ENCODE peak calls at places on chromosomes 2 and 18, in four cellular contexts. One of them, this sample, is unnamed.

GRCh38 chr2:80073134-80073561 is 231.4 kb downstream of the LRRTM1 start:
- DNase-seq in activated CD8-positive, alpha-beta T cell treated with anti-CD3 and anti-CD28 coated beads for 36 hours: peak; percentile 15
- DNase-seq in heart left ventricle: peak; percentile 8
- DNase-seq in H9: peak; percentile 52
- DNase-seq in this sample: no peak

GRCh38 chr2:168180483-168180882 is 66.9 kb downstream of the STK39 start:
- DNase-seq in heart left ventricle: no peak
- DNase-seq in H9: no peak
- DNase-seq in activated CD8-positive, alpha-beta T cell treated with anti-CD3 and anti-CD28 coated beads for 36 hours: no peak
- DNase-seq in this sample: no peak

GRCh38 chr2:156385242-156385641 is 50.9 kb upstream of the GPD2 start:
- DNase-seq in activated CD8-positive, alpha-beta T cell treated with anti-CD3 and anti-CD28 coated beads for 36 hours: peak; percentile 59
- DNase-seq in heart left ventricle: no peak
- DNase-seq in H9: no peak
- DNase-seq in this sample: no peak

GRCh38 chr18:111292-112014 is 46.9 kb upstream of the USP14 start:
- DNase-seq in activated CD8-positive, alpha-beta T cell treated with anti-CD3 and anti-CD28 coated beads for 36 hours: peak; percentile 70
- DNase-seq in H9: peak; percentile 72
- DNase-seq in heart left ventricle: peak; percentile 59
- DNase-seq in this sample: peak; percentile 22

GRCh38 chr2:102592601-102593000 is 26.8 kb upstream of the SLC9A2 start:
- DNase-seq in heart left ventricle: no peak
- DNase-seq in activated CD8-positive, alpha-beta T cell treated with anti-CD3 and anti-CD28 coated beads for 36 hours: peak; percentile 42
- DNase-seq in H9: no peak
- DNase-seq in this sample: no peak

GRCh38 chr2:135829420-135829983 is 7.5 kb downstream of the LCT start:
- DNase-seq in heart left ventricle: no peak
- DNase-seq in activated CD8-positive, alpha-beta T cell treated with anti-CD3 and anti-CD28 coated beads for 36 hours: no peak
- DNase-seq in H9: no peak
- DNase-seq in this sample: no peak

GRCh38 chr18:49728542-49728941 is 84.8 kb downstream of the ACAA2 start:
- DNase-seq in activated CD8-positive, alpha-beta T cell treated with anti-CD3 and anti-CD28 coated beads for 36 hours: peak; percentile 65
- DNase-seq in heart left ventricle: no peak
- DNase-seq in H9: peak; percentile 82
- DNase-seq in this sample: no peak

GRCh38 chr2:11009176-11009575 is 97.4 kb downstream of the KCNF1 start:
- DNase-seq in activated CD8-positive, alpha-beta T cell treated with anti-CD3 and anti-CD28 coated beads for 36 hours: no peak
- DNase-seq in H9: no peak
- DNase-seq in heart left ventricle: no peak
- DNase-seq in this sample: no peak

GRCh38 chr18:44937985-44938384 is 257.3 kb downstream of the SETBP1 start:
- DNase-seq in H9: no peak
- DNase-seq in activated CD8-positive, alpha-beta T cell treated with anti-CD3 and anti-CD28 coated beads for 36 hours: no peak
- DNase-seq in heart left ventricle: no peak
- DNase-seq in this sample: no peak

GRCh38 chr2:119478188-119479065 is 45.9 kb downstream of the SCTR start:
- DNase-seq in H9: peak; percentile 17
- DNase-seq in activated CD8-positive, alpha-beta T cell treated with anti-CD3 and anti-CD28 coated beads for 36 hours: no peak
- DNase-seq in heart left ventricle: no peak
- DNase-seq in this sample: no peak

GRCh38 chr2:133063792-133064191 is 393.8 kb upstream of the LYPD1 start:
- DNase-seq in H9: peak; percentile 50
- DNase-seq in heart left ventricle: no peak
- DNase-seq in activated CD8-positive, alpha-beta T cell treated with anti-CD3 and anti-CD28 coated beads for 36 hours: peak; percentile 3
- DNase-seq in this sample: no peak

GRCh38 chr2:79717364-79718007 is 204.6 kb downstream of the CTNNA2 start:
- DNase-seq in H9: peak; percentile 45
- DNase-seq in heart left ventricle: no peak
- DNase-seq in activated CD8-positive, alpha-beta T cell treated with anti-CD3 and anti-CD28 coated beads for 36 hours: no peak
- DNase-seq in this sample: no peak

GRCh38 chr2:128552141-128552805 is 233.6 kb upstream of the HS6ST1 start:
- DNase-seq in heart left ventricle: no peak
- DNase-seq in H9: no peak
- DNase-seq in activated CD8-positive, alpha-beta T cell treated with anti-CD3 and anti-CD28 coated beads for 36 hours: no peak
- DNase-seq in this sample: no peak

GRCh38 chr18:39799010-39799409 is 2156.0 kb upstream of the PIK3C3 start:
- DNase-seq in activated CD8-positive, alpha-beta T cell treated with anti-CD3 and anti-CD28 coated beads for 36 hours: no peak
- DNase-seq in heart left ventricle: no peak
- DNase-seq in H9: no peak
- DNase-seq in this sample: no peak

GRCh38 chr2:138713509-138713908 is 66.7 kb downstream of the NXPH2 start:
- DNase-seq in heart left ventricle: no peak
- DNase-seq in H9: no peak
- DNase-seq in activated CD8-positive, alpha-beta T cell treated with anti-CD3 and anti-CD28 coated beads for 36 hours: no peak
- DNase-seq in this sample: no peak
- TF ChIP-seq CTCF in heart left ventricle: no peak
- TF ChIP-seq CTCF in H9: no peak
- TF ChIP-seq CTCF in activated CD8-positive, alpha-beta T cell treated with anti-CD3 and anti-CD28 coated beads for 36 hours: no peak
- TF ChIP-seq CTCF in this sample: no peak

GRCh38 chr2:106111882-106112571 is 82.1 kb downstream of the UXS1 start:
- DNase-seq in activated CD8-positive, alpha-beta T cell treated with anti-CD3 and anti-CD28 coated beads for 36 hours: no peak
- DNase-seq in H9: no peak
- DNase-seq in heart left ventricle: no peak
- DNase-seq in this sample: no peak
- TF ChIP-seq CTCF in activated CD8-positive, alpha-beta T cell treated with anti-CD3 and anti-CD28 coated beads for 36 hours: no peak
- TF ChIP-seq CTCF in H9: no peak
- TF ChIP-seq CTCF in heart left ventricle: no peak
- TF ChIP-seq CTCF in this sample: no peak

GRCh38 chr2:153575171-153575853 is 96.8 kb upstream of the RPRM start:
- DNase-seq in activated CD8-positive, alpha-beta T cell treated with anti-CD3 and anti-CD28 coated beads for 36 hours: no peak
- DNase-seq in H9: no peak
- DNase-seq in heart left ventricle: no peak
- DNase-seq in this sample: no peak
- TF ChIP-seq CTCF in activated CD8-positive, alpha-beta T cell treated with anti-CD3 and anti-CD28 coated beads for 36 hours: no peak
- TF ChIP-seq CTCF in H9: peak; percentile 44
- TF ChIP-seq CTCF in heart left ventricle: no peak
- TF ChIP-seq CTCF in this sample: no peak

GRCh38 chr2:218292700-218293014 is 354 bp upstream of the TMBIM1 start:
- DNase-seq in activated CD8-positive, alpha-beta T cell treated with anti-CD3 and anti-CD28 coated beads for 36 hours: no peak
- DNase-seq in H9: no peak
- DNase-seq in heart left ventricle: no peak
- DNase-seq in this sample: no peak

GRCh38 chr2:218291318-218291933 is 877 bp downstream of the TMBIM1 start:
- DNase-seq in H9: no peak
- DNase-seq in activated CD8-positive, alpha-beta T cell treated with anti-CD3 and anti-CD28 coated beads for 36 hours: no peak
- DNase-seq in heart left ventricle: no peak
- DNase-seq in this sample: peak; percentile 40

GRCh38 chr2:218290316-218291261 is 1.7 kb downstream of the TMBIM1 start:
- DNase-seq in H9: no peak
- DNase-seq in heart left ventricle: no peak
- DNase-seq in activated CD8-positive, alpha-beta T cell treated with anti-CD3 and anti-CD28 coated beads for 36 hours: peak; percentile 60
- DNase-seq in this sample: no peak

GRCh38 chr2:218293715-218294429 is 1.6 kb upstream of the TMBIM1 start:
- DNase-seq in heart left ventricle: no peak
- DNase-seq in H9: no peak
- DNase-seq in activated CD8-positive, alpha-beta T cell treated with anti-CD3 and anti-CD28 coated beads for 36 hours: no peak
- DNase-seq in this sample: no peak

DNA sequence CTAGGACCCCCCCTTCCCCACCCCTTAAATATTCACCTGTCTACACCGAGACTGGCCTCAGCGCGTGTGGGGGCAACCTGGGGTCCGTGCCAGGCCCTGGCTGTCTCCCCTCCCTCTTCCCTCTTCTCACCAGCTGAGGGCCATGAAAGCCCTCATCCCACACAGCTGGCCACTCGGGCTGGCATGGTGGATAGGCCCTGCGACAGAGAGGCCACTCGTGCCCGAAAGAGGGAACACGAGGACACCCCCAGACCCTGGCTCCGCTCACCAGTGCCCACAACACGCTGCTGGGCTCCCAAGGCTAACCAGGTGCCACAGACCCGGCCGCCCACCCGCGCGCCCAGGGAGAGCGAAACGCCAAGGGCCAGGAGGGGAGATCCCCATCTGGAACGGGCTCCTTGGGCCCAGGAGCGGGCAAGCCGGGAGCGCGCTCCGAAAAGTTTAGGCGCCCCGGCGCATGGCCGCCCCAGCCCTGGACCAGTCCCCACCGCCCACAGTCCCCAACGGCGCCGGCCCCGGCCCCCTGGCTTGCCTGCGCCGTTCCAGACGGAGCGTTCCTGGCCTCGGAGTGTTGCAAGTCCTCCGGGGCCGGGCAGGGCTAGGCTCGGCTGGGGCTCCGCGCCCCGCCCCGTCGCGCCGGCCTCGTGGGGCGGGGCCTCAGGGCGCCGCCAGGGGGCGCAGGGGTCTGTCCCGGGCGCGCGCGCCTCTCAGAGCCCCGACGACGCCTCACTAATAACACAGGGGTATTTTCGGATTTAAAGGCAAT is at the start of gene TMBIM1:
- DNase-seq in activated CD8-positive, alpha-beta T cell treated with anti-CD3 and anti-CD28 coated beads for 36 hours: peak; percentile 83
- DNase-seq in H9: peak; percentile 74
- DNase-seq in heart left ventricle: peak; percentile 83
- DNase-seq in this sample: peak; percentile 78
- TF ChIP-seq CTCF in activated CD8-positive, alpha-beta T cell treated with anti-CD3 and anti-CD28 coated beads for 36 hours: peak; percentile 97
- TF ChIP-seq CTCF in H9: peak; percentile 93
- TF ChIP-seq CTCF in heart left ventricle: peak; percentile 86
- TF ChIP-seq CTCF in this sample: peak; percentile 94

GRCh38 chr2:27624943-27625342 is 3.9 kb downstream of the CCDC121 start:
- DNase-seq in activated CD8-positive, alpha-beta T cell treated with anti-CD3 and anti-CD28 coated beads for 36 hours: no peak
- DNase-seq in H9: no peak
- DNase-seq in heart left ventricle: no peak
- DNase-seq in this sample: no peak

GRCh38 chr2:27622921-27623384 is 5.9 kb downstream of the CCDC121 start:
- DNase-seq in activated CD8-positive, alpha-beta T cell treated with anti-CD3 and anti-CD28 coated beads for 36 hours: no peak
- DNase-seq in H9: no peak
- DNase-seq in heart left ventricle: no peak
- DNase-seq in this sample: no peak

DNA sequence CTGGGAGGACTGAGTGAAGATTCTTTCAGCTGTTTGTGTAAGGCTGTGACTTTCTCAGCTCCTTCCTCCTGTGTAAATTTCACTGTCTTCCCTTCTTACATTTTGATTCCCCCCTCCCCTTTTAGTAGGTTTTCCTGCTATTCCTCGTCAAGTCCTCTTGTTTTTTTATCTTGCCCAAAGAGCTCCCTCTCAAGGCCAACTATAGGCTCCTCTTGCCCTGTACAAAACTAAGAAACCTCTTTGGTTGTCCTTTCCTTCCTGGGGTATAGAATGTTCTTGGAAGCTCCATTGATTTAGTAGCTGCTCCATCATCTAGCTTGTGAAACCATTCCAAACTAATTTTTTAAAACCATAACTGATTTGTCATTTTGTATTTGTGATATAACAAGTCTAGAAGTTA is 7.3 kb downstream of the CCDC121 start:
- DNase-seq in activated CD8-positive, alpha-beta T cell treated with anti-CD3 and anti-CD28 coated beads for 36 hours: no peak
- DNase-seq in heart left ventricle: no peak
- DNase-seq in H9: no peak
- DNase-seq in this sample: no peak
- TF ChIP-seq CTCF in activated CD8-positive, alpha-beta T cell treated with anti-CD3 and anti-CD28 coated beads for 36 hours: no peak
- TF ChIP-seq CTCF in heart left ventricle: no peak
- TF ChIP-seq CTCF in H9: peak; percentile 34
- TF ChIP-seq CTCF in this sample: no peak

GRCh38 chr2:28342081-28342967 is 50.3 kb upstream of the FOSL2 start:
- DNase-seq in heart left ventricle: peak; percentile 53
- DNase-seq in activated CD8-positive, alpha-beta T cell treated with anti-CD3 and anti-CD28 coated beads for 36 hours: no peak
- DNase-seq in H9: no peak
- DNase-seq in this sample: peak; percentile 72
- TF ChIP-seq CTCF in heart left ventricle: no peak
- TF ChIP-seq CTCF in activated CD8-positive, alpha-beta T cell treated with anti-CD3 and anti-CD28 coated beads for 36 hours: no peak
- TF ChIP-seq CTCF in H9: no peak
- TF ChIP-seq CTCF in this sample: no peak

GRCh38 chr18:23824704-23825103 is 135.5 kb downstream of the LAMA3 start:
- DNase-seq in H9: no peak
- DNase-seq in heart left ventricle: no peak
- DNase-seq in activated CD8-positive, alpha-beta T cell treated with anti-CD3 and anti-CD28 coated beads for 36 hours: no peak
- DNase-seq in this sample: no peak

GRCh38 chr18:23825496-23825895 is 136.2 kb downstream of the LAMA3 start:
- DNase-seq in H9: no peak
- DNase-seq in heart left ventricle: no peak
- DNase-seq in activated CD8-positive, alpha-beta T cell treated with anti-CD3 and anti-CD28 coated beads for 36 hours: no peak
- DNase-seq in this sample: no peak

GRCh38 chr18:23822590-23823385 is 133.5 kb downstream of the LAMA3 start:
- DNase-seq in heart left ventricle: no peak
- DNase-seq in activated CD8-positive, alpha-beta T cell treated with anti-CD3 and anti-CD28 coated beads for 36 hours: no peak
- DNase-seq in H9: no peak
- DNase-seq in this sample: no peak

GRCh38 chr18:23825978-23826405 is 136.7 kb downstream of the LAMA3 start:
- DNase-seq in H9: no peak
- DNase-seq in activated CD8-positive, alpha-beta T cell treated with anti-CD3 and anti-CD28 coated beads for 36 hours: peak; percentile 17
- DNase-seq in heart left ventricle: peak; percentile 78
- DNase-seq in this sample: peak; percentile 89

DNA sequence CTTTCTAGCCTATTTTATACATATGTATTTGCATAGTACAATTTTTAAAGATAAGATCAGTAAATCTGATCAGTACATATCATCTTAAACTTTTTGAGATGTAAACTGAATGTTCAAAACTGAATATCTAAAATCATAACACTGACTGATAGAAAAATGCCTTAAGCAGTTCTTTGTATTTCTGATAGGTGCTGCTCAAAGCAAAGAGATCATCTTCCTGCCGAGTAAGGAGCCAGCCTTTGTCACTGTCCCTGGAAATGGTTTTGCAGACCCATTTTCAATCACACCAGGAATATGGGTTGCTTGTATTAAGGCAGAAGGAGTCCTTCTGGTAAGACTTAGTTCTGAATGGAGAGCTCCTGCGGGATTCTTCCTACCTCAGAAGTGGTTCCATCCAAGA is 135.0 kb downstream of the LAMA3 start:
- DNase-seq in activated CD8-positive, alpha-beta T cell treated with anti-CD3 and anti-CD28 coated beads for 36 hours: no peak
- DNase-seq in H9: no peak
- DNase-seq in heart left ventricle: no peak
- DNase-seq in this sample: no peak
- TF ChIP-seq CTCF in activated CD8-positive, alpha-beta T cell treated with anti-CD3 and anti-CD28 coated beads for 36 hours: no peak
- TF ChIP-seq CTCF in H9: peak; percentile 27
- TF ChIP-seq CTCF in heart left ventricle: no peak
- TF ChIP-seq CTCF in this sample: no peak

This sample was measured in gastrocnemius medialis.